ENCODE peak calls at places on chromosomes 2 and 18, in five cellular contexts. J is ovary, V is upper lobe of right lung, Z is fibroblast of lung, N is astrocyte of the spinal cord. O is an unnamed sample.
A peak's percentile ranks its signal among the peaks of the same experiment; 100 is the strongest.

GRCh38 chr2:127046579-127046978 is 60.4 kb downstream of the BIN1 start:
- DNase-seq in J (no peak), V (no peak), Z (no peak), N (no peak), O (no peak)

GRCh38 chr2:178142274-178143065 is 30.2 kb downstream of the RBM45 start:
- DNase-seq in J (no peak), V (no peak), Z (no peak), N (no peak), O (peak; percentile 3)

GRCh38 chr2:195563857-195564512 is 93.0 kb upstream of the SLC39A10 start:
- DNase-seq in J (no peak), V (no peak), Z (peak; percentile 86), N (peak; percentile 19), O (peak; percentile 94)

GRCh38 chr2:55109219-55109891 is 59.1 kb upstream of the RTN4 start:
- DNase-seq in J (no peak), V (no peak), Z (peak; percentile 72), N (peak; percentile 63), O (peak; percentile 93)

GRCh38 chr2:95052804-95053535 is 27.5 kb downstream of the MAL start:
- DNase-seq in J (no peak), V (peak; percentile 33), Z (no peak), N (no peak), O (no peak)

GRCh38 chr2:73870084-73870483 is 22.7 kb upstream of the ACTG2 start:
- DNase-seq in J (peak; percentile 62), V (no peak), Z (peak; percentile 97), N (peak; percentile 97), O (peak; percentile 82)

GRCh38 chr2:124570872-124571271 is 545.8 kb downstream of the CNTNAP5 start:
- DNase-seq in J (no peak), V (no peak), Z (no peak), N (no peak), O (no peak)

GRCh38 chr2:172021074-172021931 is 21.6 kb downstream of the METAP1D start:
- DNase-seq in J (no peak), V (no peak), Z (no peak), N (no peak), O (no peak)

GRCh38 chr18:13377496-13377895 is 158.9 kb downstream of the LDLRAD4 start:
- DNase-seq in J (no peak), V (no peak), Z (peak; percentile 37), N (no peak), O (no peak)

GRCh38 chr2:74845217-74845751 is 11.4 kb downstream of the HK2 start:
- DNase-seq in J (peak; percentile 54), V (peak; percentile 91), Z (peak; percentile 93), N (peak; percentile 93), O (peak; percentile 95)

GRCh38 chr2:198347349-198347748 is 543.0 kb downstream of the PLCL1 start:
- DNase-seq in J (no peak), V (no peak), Z (peak; percentile 26), N (no peak), O (no peak)

GRCh38 chr18:13216732-13217465 is 1.7 kb upstream of the LDLRAD4 start:
- DNase-seq in J (peak; percentile 50), V (peak; percentile 74), Z (peak; percentile 31), N (no peak), O (no peak)

GRCh38 chr2:68500649-68501048 is 33.3 kb downstream of the APLF start:
- DNase-seq in J (no peak), V (no peak), Z (no peak), N (no peak), O (no peak)

DNA sequence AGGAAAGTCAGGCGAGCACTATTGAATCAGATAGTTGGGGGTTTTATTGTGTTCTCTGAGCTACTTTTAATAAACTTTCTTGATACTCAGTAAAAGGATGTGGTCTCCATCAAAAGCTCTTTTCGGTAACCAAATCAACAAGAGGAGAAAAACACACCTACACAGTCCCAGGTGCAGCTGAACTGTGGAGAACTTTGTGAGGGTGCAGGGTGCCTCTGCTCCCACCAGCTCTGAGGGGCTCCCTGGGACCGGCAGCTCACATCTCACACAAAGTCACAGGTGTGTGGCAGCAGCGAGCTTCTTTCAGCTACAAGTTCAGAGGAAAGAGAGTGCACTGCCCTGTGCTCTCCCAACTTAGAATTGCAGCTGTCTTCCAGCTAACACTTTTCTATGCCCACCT is 650.4 kb downstream of the RNF144A start:
- DNase-seq in J (no peak), V (no peak), Z (no peak), N (no peak), O (no peak)
- TF ChIP-seq CTCF in J (no peak), V (no peak), Z (no peak), N (no peak), O (no peak)

GRCh38 chr2:64652231-64653173 is 1.2 kb downstream of the SERTAD2 start:
- DNase-seq in J (peak; percentile 72), V (peak; percentile 77), Z (peak; percentile 67), N (peak; percentile 41), O (peak; percentile 72)

GRCh38 chr2:64650257-64650656 is 3.5 kb downstream of the SERTAD2 start:
- DNase-seq in J (no peak), V (no peak), Z (no peak), N (no peak), O (no peak)

GRCh38 chr2:64649626-64650025 is 4.1 kb downstream of the SERTAD2 start:
- DNase-seq in J (no peak), V (no peak), Z (no peak), N (no peak), O (no peak)

GRCh38 chr2:64651590-64651989 is 2.1 kb downstream of the SERTAD2 start:
- DNase-seq in J (no peak), V (no peak), Z (no peak), N (no peak), O (no peak)

DNA sequence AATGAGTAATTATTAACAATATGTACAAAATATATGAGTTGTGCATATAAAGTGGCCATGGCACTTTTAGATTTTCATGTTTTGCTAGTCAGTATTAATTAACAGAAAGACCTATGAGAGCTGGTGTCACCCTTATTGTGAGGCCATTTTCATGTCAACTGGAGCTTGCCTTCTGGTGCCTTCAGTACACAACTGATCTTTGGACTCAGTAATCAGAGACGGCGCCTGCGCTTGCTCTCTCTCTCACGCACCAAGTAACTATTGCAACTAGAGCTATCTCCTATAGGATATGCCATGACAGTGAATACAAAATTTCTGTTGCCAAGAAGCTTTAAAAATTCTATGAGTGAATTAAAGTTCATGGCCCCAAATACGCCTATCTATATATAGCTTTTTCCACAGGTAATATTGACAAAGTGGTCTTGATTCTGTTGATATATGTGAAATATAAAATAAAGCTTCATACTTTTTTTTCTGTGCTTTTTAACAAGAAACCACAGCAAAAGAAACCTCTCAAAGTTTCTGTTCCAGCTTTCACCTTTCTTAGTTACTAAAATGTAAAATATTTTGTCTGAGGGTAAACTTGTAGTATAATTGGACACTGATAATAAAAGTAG is 2.9 kb downstream of the SERTAD2 start:
- DNase-seq in J (no peak), V (no peak), Z (no peak), N (no peak), O (no peak)
- H3K4me3 ChIP-seq in J (no peak overlapping the region), V (no peak overlapping the region), Z (no peak overlapping the region), N (no peak overlapping the region), O (no peak overlapping the region)

DNA sequence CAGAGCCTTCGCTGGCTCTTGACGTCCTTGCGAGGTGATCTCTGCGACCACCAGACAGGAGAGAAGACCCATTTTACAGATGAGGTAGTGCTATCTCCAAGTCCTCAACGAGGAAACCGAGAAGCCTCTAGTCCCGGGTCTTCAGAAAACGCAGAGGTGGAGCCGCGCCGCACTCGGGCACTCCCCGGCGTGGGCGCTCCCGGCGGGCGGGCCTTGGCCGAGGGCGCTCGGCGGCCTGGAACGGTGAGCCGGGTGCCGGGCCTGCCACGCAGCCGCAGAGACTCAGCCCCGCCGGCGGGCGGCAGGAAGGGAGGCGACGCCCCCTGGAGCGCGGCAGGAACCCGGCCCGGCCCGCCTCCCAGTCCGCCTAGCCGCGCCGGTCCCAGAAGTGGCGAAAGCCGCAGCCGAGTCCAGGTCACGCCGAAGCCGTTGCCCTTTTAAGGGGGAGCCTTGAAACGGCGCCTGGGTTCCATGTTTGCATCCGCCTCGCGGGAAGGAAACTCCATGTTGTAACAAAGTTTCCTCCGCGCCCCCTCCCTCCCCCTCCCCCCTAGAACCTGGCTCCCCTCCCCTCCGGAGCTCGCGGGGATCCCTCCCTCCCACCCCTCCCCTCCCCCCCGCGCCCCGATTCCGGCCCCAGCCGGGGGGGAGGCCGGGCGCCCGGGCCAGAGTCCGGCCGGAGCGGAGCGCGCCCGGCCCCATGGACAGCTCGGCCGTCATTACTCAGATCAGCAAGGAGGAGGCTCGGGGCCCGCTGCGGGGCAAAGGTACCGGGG is at the start of gene CTDSP1:
- DNase-seq in J (peak; percentile 96), V (peak; percentile 98), Z (peak; percentile 95), N (peak; percentile 97), O (peak; percentile 98)
- TF ChIP-seq CTCF in J (peak; percentile 19), V (peak; percentile 12), Z (no peak), N (no peak), O (no peak)

DNA sequence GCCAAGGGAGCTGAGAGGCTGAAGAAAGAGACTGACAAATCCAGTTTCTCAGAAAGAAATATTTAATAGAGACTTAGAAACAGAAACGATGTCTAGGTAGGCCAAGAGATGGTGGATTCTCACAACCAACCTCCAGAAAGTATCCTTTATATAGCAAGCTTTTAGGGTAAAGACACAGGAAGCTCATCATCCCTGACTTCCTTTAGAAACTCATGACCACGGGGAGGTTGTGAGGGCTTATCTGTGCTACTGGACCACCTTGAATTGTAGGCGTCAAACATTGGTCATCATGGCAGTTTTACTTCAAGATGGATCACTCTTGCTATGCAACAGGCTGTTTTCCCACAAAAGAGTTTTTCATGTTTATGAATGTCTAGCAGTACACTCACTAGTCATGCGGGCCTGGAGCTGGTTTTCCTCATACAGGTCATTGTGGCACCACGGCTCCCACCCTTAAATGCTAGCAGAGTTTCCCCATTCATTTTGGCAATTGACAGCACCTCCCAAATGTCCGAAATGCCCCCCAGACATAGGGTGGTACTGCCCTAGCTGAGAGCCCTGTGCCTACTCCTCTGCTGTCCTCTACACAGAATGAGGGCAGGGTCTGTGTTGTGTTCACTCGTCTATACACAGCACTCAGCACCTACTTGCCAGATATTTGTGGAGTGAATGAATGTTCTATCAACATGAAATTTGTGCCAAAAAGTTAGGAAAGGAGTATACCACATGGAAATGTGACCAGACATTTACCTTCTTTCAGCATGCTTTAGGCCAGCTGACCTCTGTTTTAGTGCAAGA is 89.0 kb downstream of the TMEM247 start:
- DNase-seq in J (no peak), V (no peak), Z (no peak), N (no peak), O (peak; percentile 72)
- H3K4me3 ChIP-seq in J (no peak overlapping the region), V (no peak overlapping the region), Z (no peak overlapping the region), N (no peak overlapping the region), O (no peak overlapping the region)

DNA sequence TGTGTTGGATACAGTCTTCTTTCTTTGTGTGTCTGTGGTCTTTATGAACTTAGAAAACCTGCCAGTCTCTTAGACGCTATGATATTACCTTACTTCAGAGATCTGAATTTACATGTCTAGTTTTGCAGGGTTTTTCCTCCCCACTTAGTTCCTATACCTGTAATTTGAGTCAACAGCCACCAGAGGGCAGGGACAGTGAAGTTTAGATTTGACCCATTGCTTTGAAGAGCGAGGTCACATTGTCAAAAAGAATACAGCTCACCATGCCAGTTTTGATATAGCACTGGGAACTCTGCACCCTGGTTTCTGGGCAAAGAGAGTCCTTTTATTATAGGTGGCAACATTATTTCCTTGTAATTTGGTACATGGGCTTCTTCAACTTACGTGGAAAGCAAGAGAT is 102.3 kb downstream of the MAPK4 start:
- DNase-seq in J (no peak), V (no peak), Z (no peak), N (no peak), O (no peak)
- TF ChIP-seq CTCF in J (no peak), V (peak; percentile 33), Z (peak; percentile 38), N (peak; percentile 30), O (peak; percentile 26)

DNA sequence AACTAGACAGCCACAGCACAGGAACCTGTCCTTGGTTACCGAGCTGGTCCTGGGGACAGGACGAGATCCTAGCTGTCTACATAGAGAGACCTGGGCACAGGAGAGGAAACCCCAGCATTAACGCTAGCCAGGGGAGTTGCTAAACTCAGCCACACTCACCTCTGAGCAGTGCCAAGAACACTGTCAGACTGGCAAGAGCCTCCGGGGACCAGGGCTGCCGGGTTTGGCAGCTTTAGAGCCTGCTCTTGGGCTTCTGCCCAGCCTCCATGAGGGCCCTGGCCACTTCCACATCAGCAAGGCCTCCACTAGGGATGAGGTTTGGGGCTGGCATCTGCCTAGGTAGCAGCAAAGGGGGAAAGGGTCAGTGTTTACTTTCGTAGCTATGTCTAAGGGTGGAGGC is 6.7 kb downstream of the TMBIM1 start:
- DNase-seq in J (no peak), V (peak; percentile 84), Z (peak; percentile 62), N (peak; percentile 43), O (peak; percentile 27)
- H3K4me3 ChIP-seq in J (no peak overlapping the region), V (peak overlapping the region; percentile 44), Z (peak overlapping the region; percentile 45), N (no peak overlapping the region), O (peak overlapping the region; percentile 58)

O was measured in fibroblast of villous mesenchyme.